ENCODE peak calls at places on chromosomes 4 and X, in ten cellular contexts. P, I, Y, M, J, A, O, L, Z and S are unnamed samples.

GRCh38 chr4:185998791-185999190 is 70.2 kb upstream of the TLR3 start:
- DNase-seq in P (no peak), I (no peak), M (no peak), Y (no peak), Z (no peak), J (no peak), L (no peak), A (no peak), O (no peak), S (no peak)

GRCh38 chr4:28451346-28451745 is 1590.7 kb downstream of the STIM2 start:
- DNase-seq in I (no peak), O (no peak), M (no peak), L (no peak), P (no peak), J (no peak), Y (no peak), Z (no peak), A (no peak), S (no peak)

GRCh38 chr4:168832746-168833575 is 177.1 kb downstream of the CBR4 start:
- DNase-seq in P (peak; percentile 74), M (no peak), A (peak; percentile 32), Y (no peak), L (no peak), I (peak; percentile 45), Z (peak; percentile 66), O (peak; percentile 68), J (no peak), S (no peak)

GRCh38 chr4:70885174-70885573 is 17.0 kb upstream of the MOB1B start:
- DNase-seq in Z (no peak), O (no peak), Y (no peak), I (no peak), P (no peak), M (no peak), L (no peak), A (no peak), J (no peak), S (no peak)

GRCh38 chr4:168664242-168664897 is 167.5 kb downstream of the PALLD start:
- DNase-seq in Z (no peak), Y (no peak), M (no peak), J (no peak), I (no peak), L (no peak), O (no peak), A (no peak), P (no peak), S (no peak)

GRCh38 chrX:67607436-67607835 is 63.6 kb downstream of the AR start:
- DNase-seq in P (no peak), Y (no peak), Z (no peak), O (no peak), M (no peak), A (no peak), I (no peak), J (no peak), L (no peak), S (no peak)

GRCh38 chr4:138449938-138450337 is 207.8 kb upstream of the SLC7A11 start:
- DNase-seq in O (no peak), A (no peak), Y (no peak), Z (no peak), I (no peak), L (no peak), P (no peak), J (no peak), M (no peak), S (no peak)

GRCh38 chr4:124711469-124712416 is 789 bp downstream of the ANKRD50 start:
- DNase-seq in L (peak; percentile 43), Y (peak; percentile 5), Z (no peak), O (peak; percentile 75), M (peak; percentile 32), I (peak; percentile 67), P (no peak), A (peak; percentile 70), J (peak; percentile 41), S (peak; percentile 39)

GRCh38 chrX:46433892-46434291 is 111.3 kb downstream of the ZNF674 start:
- DNase-seq in Y (no peak), P (no peak), Z (no peak), M (no peak), L (no peak), J (no peak), O (no peak), I (peak; percentile 24), A (no peak), S (no peak)

GRCh38 chrX:275967-276587 is 5.1 kb upstream of the PLCXD1 start:
- DNase-seq in J (peak; percentile 37), Y (no peak), O (peak; percentile 88), I (peak; percentile 68), P (peak; percentile 81), M (no peak), L (no peak), A (no peak), Z (peak; percentile 92), S (no peak)

GRCh38 chr4:164935363-164935762 is 42.1 kb downstream of the TRIM61 start:
- DNase-seq in A (no peak), Y (no peak), Z (no peak), P (no peak), I (peak; percentile 4), M (no peak), L (no peak), O (no peak), J (peak; percentile 27), S (peak; percentile 9)

GRCh38 chr4:181939199-181939945 is 303.8 kb upstream of the TENM3 start:
- DNase-seq in P (no peak), A (no peak), L (peak; percentile 18), M (no peak), J (no peak), I (no peak), O (no peak), Z (no peak), Y (no peak), S (no peak)

GRCh38 chr4:87882321-87882720 is 49.6 kb downstream of the MEPE start:
- DNase-seq in I (no peak), J (no peak), A (no peak), O (no peak), M (no peak), Z (no peak), Y (no peak), L (no peak), P (no peak), S (no peak)

GRCh38 chrX:9183481-9183880 is 149.6 kb upstream of the FAM9B start:
- DNase-seq in Y (no peak), Z (no peak), O (no peak), J (no peak), P (no peak), L (no peak), M (no peak), I (no peak), A (no peak), S (no peak)

GRCh38 chrX:150438165-150438564 is 75.0 kb downstream of the MAMLD1 start:
- DNase-seq in A (no peak), P (no peak), J (no peak), Y (no peak), Z (no peak), L (no peak), M (no peak), O (no peak), I (no peak), S (no peak)

GRCh38 chr4:59412739-59413138 is 1787.4 kb upstream of the ADGRL3 start:
- DNase-seq in L (no peak), Y (no peak), O (no peak), I (no peak), P (no peak), M (no peak), J (no peak), Z (no peak), A (no peak), S (no peak)

GRCh38 chrX:1162119-1162916 is 50.1 kb downstream of the CRLF2 start:
- DNase-seq in A (no peak), Z (no peak), I (no peak), L (no peak), P (no peak), J (no peak), O (peak; percentile 6), Y (no peak), M (no peak), S (no peak)

GRCh38 chr4:62279689-62280088 is 1079.6 kb downstream of the ADGRL3 start:
- DNase-seq in I (no peak), Y (no peak), A (no peak), J (no peak), Z (no peak), M (no peak), O (no peak), P (no peak), L (no peak), S (no peak)

GRCh38 chrX:20547649-20548051 is 280.9 kb upstream of the RPS6KA3 start:
- DNase-seq in J (no peak), P (no peak), L (peak; percentile 45), Z (no peak), M (no peak), O (peak; percentile 60), A (no peak), Y (no peak), I (peak; percentile 10), S (no peak)